ENCODE peak calls at places on chromosome 7, in four cellular contexts. J is T-helper 2 cell, Q is endothelial cell, X is NCI-H748 treated with DMSO at 0.1 percent for 48 hours. N is an unnamed sample.
A peak's percentile ranks its signal among the peaks of the same experiment; 100 is the strongest.

GRCh38 chr7:50304158-50304910 is at the start of gene IKZF1:
- DNase-seq in J (peak; percentile 50), Q (peak; percentile 53), X (no peak), N (no peak)

GRCh38 chr7:26046150-26046549 is 105.8 kb upstream of the NFE2L3 start:
- DNase-seq in J (no peak), Q (no peak), X (no peak), N (no peak)

GRCh38 chr7:152000191-152000590 is 25.3 kb upstream of the GALNT11 start:
- DNase-seq in J (no peak), Q (no peak), X (no peak), N (no peak)

GRCh38 chr7:157394246-157395191 is 57.7 kb downstream of the DNAJB6 start:
- DNase-seq in J (no peak), Q (no peak), X (no peak), N (no peak)

GRCh38 chr7:2647594-2648172 is 15.9 kb downstream of the TTYH3 start:
- DNase-seq in J (no peak), Q (no peak), X (no peak), N (no peak)

GRCh38 chr7:129946282-129946681 is 6.5 kb downstream of the UBE2H start:
- DNase-seq in J (no peak), Q (no peak), X (no peak), N (no peak)

GRCh38 chr7:92489634-92490033 is 11.9 kb upstream of the ERVW-1 start:
- DNase-seq in J (no peak), Q (no peak), X (no peak), N (no peak)

GRCh38 chr7:75534727-75535307 is 42.7 kb downstream of the SPDYE5 start:
- DNase-seq in J (no peak), Q (no peak), X (no peak), N (no peak)

GRCh38 chr7:150371131-150371995 is 2.7 kb downstream of the REPIN1 start:
- DNase-seq in J (no peak), Q (no peak), X (no peak), N (no peak)